ENCODE peak calls at places on chromosomes 5 and 9, in four cellular contexts. Q is fibroblast of villous mesenchyme; G is CD8-positive, alpha-beta T cell; C is tibial nerve. A is an unnamed sample.

GRCh38 chr9:76255781-76256455 is 138.3 kb downstream of the RFK start:
- DNase-seq in C (peak; percentile 18), Q (peak; percentile 94), G (no peak), A (peak; percentile 28)

GRCh38 chr5:59716029-59716428 is 177.5 kb downstream of the PDE4D start:
- DNase-seq in G (no peak), C (no peak), Q (no peak), A (no peak)

GRCh38 chr5:57987552-57987951 is 472.3 kb downstream of the PLK2 start:
- DNase-seq in Q (no peak), G (no peak), C (no peak), A (no peak)

GRCh38 chr9:97740848-97741821 is 44.0 kb upstream of the XPA start:
- DNase-seq in C (peak; percentile 14), Q (peak; percentile 55), G (peak; percentile 10), A (peak; percentile 68)

GRCh38 chr5:140855772-140856674 is at the start of gene PCDHA10:
- DNase-seq in G (no peak), Q (peak; percentile 5), C (no peak), A (peak; percentile 52)

GRCh38 chr5:95449460-95449859 is 58.3 kb downstream of the FAM81B start:
- DNase-seq in Q (no peak), G (no peak), C (no peak), A (peak; percentile 49)

GRCh38 chr9:128383791-128384190 is 12.6 kb downstream of the URM1 start:
- DNase-seq in G (no peak), C (no peak), Q (no peak), A (no peak)

GRCh38 chr5:170576602-170577584 is 73.1 kb downstream of the KCNIP1 start:
- DNase-seq in Q (peak; percentile 39), G (no peak), C (no peak), A (no peak)

GRCh38 chr5:178496219-178496618 is 94.0 kb downstream of the COL23A1 start:
- DNase-seq in G (no peak), C (no peak), Q (no peak), A (no peak)

GRCh38 chr9:88932766-88933165 is 58.5 kb upstream of the S1PR3 start:
- DNase-seq in C (no peak), G (no peak), Q (no peak), A (no peak)

GRCh38 chr9:134765785-134766184 is 114.8 kb upstream of the FCN2 start:
- DNase-seq in G (no peak), Q (no peak), C (no peak), A (no peak)

GRCh38 chr9:81411961-81412360 is 277.4 kb downstream of the TLE1 start:
- DNase-seq in G (no peak), C (no peak), Q (no peak), A (no peak)

GRCh38 chr5:10248378-10249260 is 1.1 kb downstream of the ATPSCKMT start:
- DNase-seq in Q (no peak), G (no peak), C (no peak), A (peak; percentile 32)

GRCh38 chr5:115297043-115297442 is 589 bp upstream of the CCDC112 start:
- DNase-seq in G (no peak), Q (peak; percentile 7), C (no peak), A (no peak)

DNA sequence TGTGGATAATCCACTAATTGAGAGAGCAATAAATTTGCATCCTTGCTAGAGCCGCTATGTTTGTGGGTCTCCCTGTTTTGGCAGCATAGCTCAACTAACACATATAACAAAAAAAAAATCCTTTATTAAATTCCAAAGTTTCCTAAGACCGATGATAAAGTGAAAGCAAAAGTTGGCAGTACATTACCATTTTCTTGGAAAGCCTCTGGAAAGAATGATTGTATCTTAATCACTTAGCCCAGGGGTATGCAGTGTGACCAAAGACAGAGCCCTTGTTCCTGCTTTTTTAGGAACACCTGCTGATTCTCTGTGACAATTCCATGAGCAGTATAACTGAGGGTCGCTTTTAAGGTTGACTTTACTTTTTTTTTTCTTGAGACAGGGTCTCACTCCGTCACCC is 5.4 kb upstream of the IL7R start:
- DNase-seq in C (no peak), G (no peak), Q (no peak), A (no peak)
- H3K4me3 ChIP-seq in C (peak overlapping the region; percentile 14), G (no peak overlapping the region), Q (peak overlapping the region; percentile 19), A (no peak overlapping the region)

GRCh38 chr9:132637801-132638200 is 32.0 kb downstream of the DDX31 start:
- DNase-seq in Q (no peak), G (no peak), C (no peak), A (no peak)
- TF ChIP-seq CTCF in Q (no peak), G (no peak), C (no peak), A (no peak)

GRCh38 chr5:79021753-79022152 is 36.6 kb upstream of the ARSB start:
- DNase-seq in C (no peak), G (no peak), Q (no peak), A (peak; percentile 37)

GRCh38 chr5:79023323-79023722 is 38.2 kb upstream of the ARSB start:
- DNase-seq in Q (no peak), C (no peak), G (no peak), A (no peak)

GRCh38 chr5:79023947-79024346 is 38.8 kb upstream of the ARSB start:
- DNase-seq in Q (no peak), C (no peak), G (no peak), A (no peak)

GRCh38 chr5:79020861-79021561 is 35.9 kb upstream of the ARSB start:
- DNase-seq in Q (peak; percentile 61), C (no peak), G (peak; percentile 18), A (peak; percentile 78)

DNA sequence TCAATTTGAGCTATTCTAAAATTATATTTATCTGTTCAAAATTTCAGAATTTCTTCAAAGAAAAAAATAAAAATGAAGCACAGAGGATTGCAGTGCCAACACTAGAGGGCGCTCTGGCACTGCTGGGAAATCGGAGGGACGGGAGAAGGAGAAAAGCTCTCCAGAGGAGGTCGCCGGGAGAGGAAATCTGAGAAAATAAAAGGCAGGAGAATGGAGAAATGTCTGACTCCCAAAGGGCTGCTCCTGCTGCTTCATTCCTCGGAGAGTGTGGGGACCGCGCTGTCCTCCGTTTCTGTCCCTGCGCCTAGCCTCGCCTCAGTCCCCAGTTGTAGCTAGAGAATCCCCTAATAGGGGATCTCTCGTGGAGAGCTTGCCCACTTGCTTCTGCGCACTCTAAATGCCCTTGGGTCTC is 40.0 kb upstream of the ARSB start:
- DNase-seq in G (peak; percentile 42), Q (peak; percentile 72), C (peak; percentile 16), A (peak; percentile 71)
- H3K4me3 ChIP-seq in G (no peak overlapping the region), Q (peak overlapping the region; percentile 0), C (no peak overlapping the region), A (no peak overlapping the region)

GRCh38 chr9:116382053-116382452 is 228.5 kb downstream of the PAPPA start:
- DNase-seq in G (no peak), C (no peak), Q (no peak), A (no peak)
- TF ChIP-seq CTCF in G (no peak), C (no peak), Q (no peak), A (no peak)

GRCh38 chr9:72601595-72601994 is 80.2 kb downstream of the TMC1 start:
- DNase-seq in Q (no peak), C (no peak), G (no peak), A (no peak)
- H3K4me3 ChIP-seq in Q (no peak overlapping the region), C (no peak overlapping the region), G (no peak overlapping the region), A (no peak overlapping the region)

GRCh38 chr9:126397056-126397455 is 70.4 kb downstream of the MVB12B start:
- DNase-seq in Q (no peak), C (no peak), G (peak; percentile 56), A (peak; percentile 33)
- TF ChIP-seq CTCF in Q (no peak), C (no peak), G (peak; percentile 52), A (no peak)

DNA sequence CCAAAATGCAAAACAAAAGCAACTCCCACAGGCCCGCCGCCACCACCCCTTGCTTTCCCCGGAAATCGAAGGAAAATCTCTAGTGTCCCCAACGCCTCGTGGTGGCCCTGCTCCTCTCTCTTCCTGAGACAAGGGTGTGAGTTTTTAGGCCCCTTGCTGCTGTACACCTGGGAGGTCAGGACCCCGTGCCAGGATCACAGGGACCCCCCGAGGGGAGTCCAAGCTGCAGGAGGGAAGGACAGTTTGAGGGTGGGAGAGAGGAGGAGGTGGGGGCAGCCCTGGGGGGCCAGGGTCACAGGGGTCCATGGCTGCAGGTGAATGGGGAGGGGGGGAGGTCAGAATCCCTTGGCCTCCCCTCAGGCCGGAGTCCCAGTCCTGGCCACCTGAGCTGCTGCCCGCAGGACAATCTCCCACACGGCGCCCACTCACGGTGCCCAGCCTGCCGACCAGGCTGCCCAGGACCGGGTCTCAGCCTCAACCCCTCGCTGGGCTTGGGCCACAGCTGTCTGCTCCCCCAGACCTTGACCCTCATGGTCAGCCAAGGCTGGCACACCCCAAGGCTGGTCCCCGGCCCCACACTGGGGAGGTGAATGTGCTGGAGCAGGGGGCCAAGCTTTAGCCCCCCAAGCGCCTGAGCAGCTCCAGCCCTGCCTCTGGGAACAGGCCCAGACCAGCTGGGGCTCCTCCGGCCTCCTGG is 19.9 kb downstream of the TPPP start:
- DNase-seq in G (no peak), Q (no peak), C (no peak), A (no peak)
- H3K4me3 ChIP-seq in G (no peak overlapping the region), Q (no peak overlapping the region), C (no peak overlapping the region), A (no peak overlapping the region)

GRCh38 chr5:174576042-174576441 is 148.3 kb upstream of the MSX2 start:
- DNase-seq in C (no peak), Q (no peak), G (no peak), A (no peak)

GRCh38 chr5:174585472-174585871 is 138.9 kb upstream of the MSX2 start:
- DNase-seq in Q (no peak), C (no peak), G (no peak), A (no peak)

GRCh38 chr5:174583071-174583470 is 141.3 kb upstream of the MSX2 start:
- DNase-seq in C (no peak), G (no peak), Q (peak; percentile 74), A (no peak)

DNA sequence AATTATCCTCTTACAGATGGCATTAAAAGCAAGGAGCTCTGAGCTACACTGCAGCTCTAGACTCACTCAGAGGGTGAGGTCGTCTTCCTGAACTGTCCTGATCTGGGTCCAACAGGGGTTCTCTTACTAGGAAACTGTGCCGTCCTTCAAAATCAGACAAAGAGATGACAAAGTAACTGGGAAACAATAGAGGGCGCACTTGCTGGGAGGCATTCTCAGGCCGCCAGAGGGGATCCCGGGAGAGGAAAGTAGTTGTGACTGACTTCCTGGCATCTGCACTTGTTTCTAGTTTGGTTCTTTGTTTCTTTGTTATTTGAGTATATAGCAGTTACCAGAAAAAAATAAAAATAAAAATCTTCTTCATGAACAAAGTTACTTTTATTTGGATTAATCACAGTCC is 142.9 kb upstream of the MSX2 start:
- DNase-seq in C (no peak), G (no peak), Q (no peak), A (peak; percentile 38)
- TF ChIP-seq CTCF in C (peak; percentile 17), G (no peak), Q (peak; percentile 57), A (peak; percentile 53)

GRCh38 chr9:12544700-12545099 is 148.5 kb upstream of the TYRP1 start:
- DNase-seq in Q (no peak), G (no peak), C (no peak), A (no peak)

GRCh38 chr9:12539602-12540001 is 153.6 kb upstream of the TYRP1 start:
- DNase-seq in G (no peak), Q (peak; percentile 6), C (no peak), A (no peak)

DNA sequence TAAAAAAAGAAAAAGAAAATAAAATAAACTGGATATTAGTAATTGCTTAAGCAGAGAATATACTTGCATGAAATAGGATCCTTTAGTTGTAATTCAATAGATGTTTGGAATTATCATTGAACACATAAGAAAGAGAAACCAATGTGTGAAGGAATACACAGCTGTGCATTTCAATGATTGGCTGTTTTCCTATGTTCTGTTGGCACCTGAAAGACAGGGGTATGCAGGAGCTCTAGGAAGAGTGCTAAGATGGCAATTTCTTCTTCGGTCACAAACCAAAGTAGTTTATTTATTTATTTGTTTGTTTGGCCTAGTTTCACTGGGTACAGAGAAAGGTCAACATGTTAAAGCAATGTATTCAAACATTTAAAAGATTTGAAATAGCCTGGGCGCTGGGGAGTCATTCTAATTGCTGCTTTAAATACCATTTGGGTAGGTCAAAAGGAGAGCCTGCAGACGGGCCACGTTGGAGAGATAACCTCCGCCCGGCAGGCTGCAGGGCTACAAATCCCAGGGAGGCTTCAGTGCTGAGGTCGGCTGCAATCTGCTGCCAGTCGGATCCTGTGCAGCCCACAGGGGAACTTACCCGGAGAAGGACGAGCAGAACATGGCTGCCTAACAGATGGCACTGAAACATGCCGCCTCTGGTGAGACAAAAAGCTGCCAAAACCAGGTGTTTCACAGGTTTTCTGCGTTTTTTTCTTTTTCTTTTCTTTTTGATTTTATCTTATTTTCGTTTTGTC is 154.2 kb upstream of the TYRP1 start:
- DNase-seq in Q (peak; percentile 12), G (no peak), C (no peak), A (no peak)
- H3K4me3 ChIP-seq in Q (peak overlapping the region; percentile 33), G (no peak overlapping the region), C (no peak overlapping the region), A (no peak overlapping the region)